ENCODE peak calls at places on chromosome 22, in eight cellular contexts. V is activated CD8-positive, alpha-beta T cell treated with anti-CD3 and anti-CD28 coated beads, Interleukin-2, amount 10 ng/mL, durations not matched to agents 7 days and 5 days; J is HCT116; M is IMR-90; S is naive thymus-derived CD4-positive, alpha-beta T cell; D is HepG2; E is left ventricle myocardium superior; P is natural killer cell treated with Interleukin-12 subunit alpha and Interleukin-12 subunit beta and Interleukin-15 and Interleukin-18, amount 100 ng/mL, for 72 hours. Z is an unnamed sample.

GRCh38 chr22:31127181-31127772 is 4.5 kb downstream of the INPP5J start:
- ATAC-seq in P (no peak), D (no peak), E (no peak), S (peak), V (no peak), J (no peak), M (no peak), Z (no peak)

GRCh38 chr22:26952654-26953379 is 295.4 kb downstream of the MIAT start:
- ATAC-seq in J (no peak), V (no peak), P (no peak), E (no peak), M (no peak), S (no peak), D (no peak), Z (no peak)

GRCh38 chr22:31567196-31567595 is 70.9 kb downstream of the SFI1 start:
- ATAC-seq in J (no peak), M (no peak), E (peak), V (no peak), D (no peak), P (no peak), S (no peak), Z (no peak)

GRCh38 chr22:37762389-37762836 is 45.3 kb upstream of the GCAT start:
- ATAC-seq in P (no peak), M (no peak), E (no peak), S (no peak), V (no peak), J (peak), D (no peak), Z (peak)

GRCh38 chr22:44131412-44131811 is 49.3 kb upstream of the PARVG start:
- ATAC-seq in S (no peak), J (no peak), D (no peak), V (no peak), M (no peak), E (no peak), P (no peak), Z (no peak)

GRCh38 chr22:33865996-33866395 is 54.3 kb downstream of the LARGE1 start:
- ATAC-seq in M (no peak), E (no peak), P (no peak), V (no peak), S (no peak), J (no peak), D (no peak), Z (no peak)

GRCh38 chr22:27782065-27782464 is 19.5 kb downstream of the MN1 start:
- ATAC-seq in V (no peak), E (peak), S (no peak), P (no peak), J (no peak), D (no peak), M (no peak), Z (no peak)

GRCh38 chr22:33271390-33272161 is 213.4 kb upstream of the SYN3 start:
- ATAC-seq in M (no peak), E (peak), D (peak), S (peak), V (no peak), J (no peak), P (no peak), Z (peak)

GRCh38 chr22:44455963-44456358 is 42.1 kb downstream of the RTL6 start:
- ATAC-seq in E (no peak), D (no peak), S (no peak), J (no peak), P (peak), V (no peak), M (no peak), Z (no peak)

GRCh38 chr22:44231229-44231628 is 50.5 kb downstream of the PARVG start:
- ATAC-seq in E (no peak), V (no peak), D (no peak), M (no peak), J (no peak), P (no peak), S (no peak), Z (no peak)

GRCh38 chr22:46631113-46631512 is 10.9 kb downstream of the GRAMD4 start:
- ATAC-seq in P (no peak), M (no peak), E (no peak), J (no peak), D (no peak), V (no peak), S (no peak), Z (no peak)

GRCh38 chr22:49139492-49140151 is 688.1 kb downstream of the BRD1 start:
- ATAC-seq in S (no peak), D (no peak), E (no peak), M (no peak), J (no peak), V (no peak), P (no peak), Z (no peak)

GRCh38 chr22:23180893-23181762 is 819 bp downstream of the BCR start:
- ATAC-seq in D (no peak), V (peak), S (peak), M (no peak), P (no peak), E (no peak), J (no peak), Z (no peak)

GRCh38 chr22:21688706-21689381 is 23.0 kb downstream of the PPIL2 start:
- ATAC-seq in S (no peak), M (no peak), V (no peak), J (no peak), P (no peak), E (no peak), D (peak), Z (peak)

GRCh38 chr22:38727530-38728451 is 22.0 kb downstream of the GTPBP1 start:
- ATAC-seq in J (no peak), P (no peak), V (no peak), E (no peak), S (no peak), D (no peak), M (no peak), Z (no peak)

GRCh38 chr22:22880645-22881044 is 7.0 kb upstream of the IGLL5 start:
- ATAC-seq in P (no peak), M (no peak), S (no peak), D (no peak), V (no peak), E (no peak), J (no peak), Z (no peak)

GRCh38 chr22:25875461-25875860 is 133.5 kb downstream of the MYO18B start:
- ATAC-seq in J (no peak), M (no peak), V (no peak), E (no peak), P (no peak), D (no peak), S (no peak), Z (no peak)

GRCh38 chr22:36245805-36246356 is 6.6 kb upstream of the APOL2 start:
- ATAC-seq in M (no peak), V (no peak), J (no peak), S (no peak), D (no peak), P (no peak), E (no peak), Z (no peak)

GRCh38 chr22:26673485-26673884 is 16.1 kb downstream of the MIAT start:
- ATAC-seq in E (no peak), S (no peak), J (no peak), D (no peak), M (no peak), V (no peak), P (no peak), Z (peak)

GRCh38 chr22:44665115-44665514 is 36.9 kb upstream of the PRR5 start:
- ATAC-seq in V (no peak), P (peak), E (peak), D (no peak), J (no peak), M (no peak), S (no peak), Z (no peak)

GRCh38 chr22:41523464-41524221 is 20.6 kb downstream of the POLR3H start:
- ATAC-seq in S (no peak), M (peak), V (no peak), P (no peak), J (no peak), D (peak), E (peak), Z (no peak)

GRCh38 chr22:38415561-38416321 is 39.3 kb downstream of the KCNJ4 start:
- ATAC-seq in D (no peak), E (peak), M (no peak), P (no peak), V (no peak), J (peak), S (peak), Z (peak)

GRCh38 chr22:48558606-48559402 is 1268.9 kb downstream of the BRD1 start:
- ATAC-seq in P (no peak), D (no peak), J (no peak), M (no peak), S (no peak), E (no peak), V (no peak), Z (no peak)

GRCh38 chr22:50445071-50445879 is 29.6 kb downstream of the SBF1 start:
- ATAC-seq in M (no peak), S (peak), J (no peak), D (peak), E (no peak), P (no peak), V (peak), Z (no peak)

GRCh38 chr22:46750530-46750800 is 12.0 kb upstream of the TBC1D22A start:
- ATAC-seq in M (no peak), J (no peak), S (no peak), V (no peak), P (no peak), E (no peak), D (no peak), Z (no peak)

GRCh38 chr22:37922177-37922576 is 16.1 kb downstream of the MICALL1 start:
- ATAC-seq in S (no peak), M (no peak), E (no peak), V (no peak), J (no peak), D (no peak), P (no peak), Z (no peak)

GRCh38 chr22:23315341-23315917 is 135.1 kb downstream of the BCR start:
- ATAC-seq in M (peak), V (no peak), J (peak), P (no peak), E (no peak), S (no peak), D (peak), Z (no peak)

GRCh38 chr22:26713823-26714449 is 56.5 kb downstream of the MIAT start:
- ATAC-seq in P (no peak), V (no peak), J (no peak), E (peak), M (peak), D (peak), S (no peak), Z (no peak)

GRCh38 chr22:50199836-50200332 is 927 bp upstream of the SELENOO start:
- ATAC-seq in D (peak), M (peak), J (peak), V (peak), S (no peak), P (peak), E (peak), Z (peak)

GRCh38 chr22:19109198-19110063 is 12.8 kb downstream of the DGCR2 start:
- ATAC-seq in V (peak), J (no peak), S (peak), E (peak), P (peak), D (peak), M (peak), Z (peak)

GRCh38 chr22:37607912-37608476 is 640 bp upstream of the GGA1 start:
- ATAC-seq in D (peak), S (no peak), M (no peak), E (peak), J (peak), P (no peak), V (peak), Z (no peak)

GRCh38 chr22:43714104-43714503 is 98.0 kb downstream of the EFCAB6 start:
- ATAC-seq in M (no peak), S (no peak), P (no peak), D (no peak), V (no peak), J (no peak), E (no peak), Z (no peak)

Z was measured in esophagus mucosa.